ENCODE peak calls at places on chromosomes 5 and 9, in six cellular contexts. Z is left ventricle myocardium inferior, J is fibroblast of the conjunctiva, M is HEK293T, H is NCI-H1436, D is NCI-H2029 treated with DMSO at 0.1 percent for 48 hours. W is an unnamed sample.

GRCh38 chr5:61567337-61567736 is 235.3 kb downstream of the ZSWIM6 start:
- DNase-seq in Z (no peak), J (no peak), M (no peak), H (no peak), D (no peak), W (no peak)

GRCh38 chr9:120383999-120384924 is 195.7 kb downstream of the CDK5RAP2 start:
- DNase-seq in Z (no peak), J (peak), M (no peak), H (no peak), D (peak), W (no peak)

GRCh38 chr5:111670826-111671492 is 86.0 kb downstream of the NREP start:
- DNase-seq in Z (no peak), J (no peak), M (no peak), H (no peak), D (no peak), W (no peak)

GRCh38 chr5:40453689-40454088 is 226.0 kb upstream of the PTGER4 start:
- DNase-seq in Z (no peak), J (no peak), M (no peak), H (no peak), D (no peak), W (no peak)

GRCh38 chr9:94806307-94806893 is 79.9 kb downstream of the AOPEP start:
- DNase-seq in Z (no peak), J (no peak), M (no peak), H (no peak), D (no peak), W (no peak)

GRCh38 chr9:10005206-10005605 is 607.6 kb downstream of the PTPRD start:
- DNase-seq in Z (no peak), J (no peak), M (no peak), H (no peak), D (no peak), W (no peak)

GRCh38 chr5:134604908-134605307 is 27.7 kb downstream of the SAR1B start:
- DNase-seq in Z (no peak), J (no peak), M (no peak), H (no peak), D (no peak), W (no peak)

GRCh38 chr5:14849516-14850294 is 21.9 kb downstream of the ANKH start:
- DNase-seq in Z (no peak), J (no peak), M (no peak), H (no peak), D (no peak), W (no peak)

GRCh38 chr9:27019589-27019988 is 14.1 kb upstream of the LRRC19 start:
- DNase-seq in Z (no peak), J (peak), M (no peak), H (no peak), D (no peak), W (no peak)

GRCh38 chr5:55554879-55555278 is 20.1 kb upstream of the PLPP1 start:
- DNase-seq in Z (no peak), J (no peak), M (no peak), H (no peak), D (no peak), W (no peak)